ENCODE peak calls at places on chromosomes 2 and 18, in ten cellular contexts. J is endodermal cell, A is upper lobe of right lung, T is psoas muscle, Y is mammary epithelial cell, P is dorsolateral prefrontal cortex, X is A673, I is sigmoid colon, K is tibial artery, Z is lower lobe of right lung. B is an unnamed sample.
A peak's percentile ranks its signal among the peaks of the same experiment; 100 is the strongest.

GRCh38 chr18:67282796-67283195 is 233.7 kb downstream of the DSEL start:
- DNase-seq in A (no peak), T (no peak), P (no peak), K (no peak), Y (no peak), J (no peak), I (no peak), X (no peak), Z (no peak), B (no peak)

GRCh38 chr2:237222178-237222577 is 136.5 kb downstream of the COPS8 start:
- DNase-seq in X (peak; percentile 29), I (no peak), K (no peak), J (no peak), Y (no peak), T (peak; percentile 43), Z (no peak), A (no peak), P (no peak), B (peak; percentile 38)

GRCh38 chr2:18118703-18119102 is 240.2 kb downstream of the KCNS3 start:
- DNase-seq in J (no peak), X (no peak), A (no peak), Y (no peak), K (no peak), Z (no peak), I (no peak), P (no peak), T (no peak), B (no peak)

GRCh38 chr2:47225061-47225783 is 70.1 kb upstream of the STPG4 start:
- DNase-seq in X (no peak), Z (peak; percentile 60), Y (peak; percentile 35), A (no peak), T (peak; percentile 83), I (peak; percentile 76), P (no peak), K (peak; percentile 71), J (peak; percentile 75), B (peak; percentile 80)

GRCh38 chr2:134718956-134719814 is at the start of gene TMEM163:
- DNase-seq in J (peak; percentile 79), T (peak; percentile 17), P (peak; percentile 67), I (no peak), Z (peak; percentile 56), K (no peak), Y (no peak), A (peak; percentile 81), X (no peak), B (peak; percentile 21)

GRCh38 chr18:64115906-64116305 is 33.0 kb downstream of the LINC00305 start:
- DNase-seq in Y (no peak), K (no peak), X (peak; percentile 41), Z (no peak), A (no peak), I (no peak), J (no peak), P (no peak), T (no peak), B (no peak)

GRCh38 chr2:232541195-232541960 is 1.9 kb downstream of the CHRNG start:
- DNase-seq in I (peak; percentile 34), T (no peak), P (no peak), J (no peak), Y (no peak), Z (peak; percentile 39), X (no peak), K (no peak), A (peak; percentile 52), B (no peak)

GRCh38 chr2:65277791-65278449 is 50.3 kb downstream of the ACTR2 start:
- DNase-seq in K (no peak), P (no peak), I (no peak), Z (peak; percentile 62), A (peak; percentile 73), Y (no peak), T (no peak), X (no peak), J (no peak), B (no peak)

GRCh38 chr2:120972286-120972685 is 236.6 kb downstream of the GLI2 start:
- DNase-seq in A (no peak), K (no peak), Z (no peak), X (no peak), T (no peak), J (no peak), P (no peak), Y (no peak), I (no peak), B (no peak)

GRCh38 chr2:234771176-234771575 is 180.6 kb upstream of the SH3BP4 start:
- DNase-seq in Y (no peak), T (no peak), K (no peak), Z (no peak), I (no peak), J (no peak), P (no peak), X (no peak), A (no peak), B (no peak)

GRCh38 chr2:210961249-210961648 is 404.9 kb downstream of the CPS1 start:
- DNase-seq in P (no peak), T (no peak), K (no peak), J (no peak), Z (no peak), Y (peak; percentile 80), X (no peak), A (no peak), I (no peak), B (no peak)

GRCh38 chr2:241891315-241891987 is 21.9 kb downstream of the RTP5 start:
- DNase-seq in P (no peak), X (no peak), J (no peak), A (peak; percentile 6), I (no peak), K (no peak), T (no peak), Z (peak; percentile 29), Y (no peak), B (no peak)

GRCh38 chr2:48424866-48425265 is 105.1 kb upstream of the STON1 start:
- DNase-seq in Z (no peak), J (no peak), K (no peak), I (no peak), T (no peak), P (no peak), X (no peak), Y (no peak), A (no peak), B (no peak)

DNA sequence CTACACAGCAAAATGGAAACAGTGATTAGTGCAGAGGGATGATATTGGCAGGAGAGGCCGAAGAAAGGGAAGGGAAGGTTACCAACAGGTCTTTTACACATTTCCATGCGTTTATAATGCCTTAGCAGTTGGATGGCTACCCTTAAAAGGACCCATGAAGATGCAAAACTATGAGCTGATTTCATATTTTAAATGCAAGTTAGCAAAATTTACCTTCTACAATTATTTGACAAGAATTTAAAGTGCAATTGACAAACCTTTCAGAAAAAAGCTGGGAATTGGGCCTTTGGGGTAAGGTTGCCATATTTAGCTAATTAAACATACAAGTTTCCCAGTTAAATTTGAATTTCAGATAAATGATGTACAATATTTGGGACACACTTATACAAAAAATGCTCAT is 13.3 kb downstream of the DNER start:
- DNase-seq in T (no peak), K (no peak), I (no peak), J (no peak), X (no peak), P (no peak), Y (no peak), A (no peak), Z (no peak), B (no peak)
- TF ChIP-seq CTCF in T (no peak), K (no peak), I (no peak), J (no peak), X (no peak), P (no peak), Y (no peak), A (no peak), Z (no peak), B (no peak)

DNA sequence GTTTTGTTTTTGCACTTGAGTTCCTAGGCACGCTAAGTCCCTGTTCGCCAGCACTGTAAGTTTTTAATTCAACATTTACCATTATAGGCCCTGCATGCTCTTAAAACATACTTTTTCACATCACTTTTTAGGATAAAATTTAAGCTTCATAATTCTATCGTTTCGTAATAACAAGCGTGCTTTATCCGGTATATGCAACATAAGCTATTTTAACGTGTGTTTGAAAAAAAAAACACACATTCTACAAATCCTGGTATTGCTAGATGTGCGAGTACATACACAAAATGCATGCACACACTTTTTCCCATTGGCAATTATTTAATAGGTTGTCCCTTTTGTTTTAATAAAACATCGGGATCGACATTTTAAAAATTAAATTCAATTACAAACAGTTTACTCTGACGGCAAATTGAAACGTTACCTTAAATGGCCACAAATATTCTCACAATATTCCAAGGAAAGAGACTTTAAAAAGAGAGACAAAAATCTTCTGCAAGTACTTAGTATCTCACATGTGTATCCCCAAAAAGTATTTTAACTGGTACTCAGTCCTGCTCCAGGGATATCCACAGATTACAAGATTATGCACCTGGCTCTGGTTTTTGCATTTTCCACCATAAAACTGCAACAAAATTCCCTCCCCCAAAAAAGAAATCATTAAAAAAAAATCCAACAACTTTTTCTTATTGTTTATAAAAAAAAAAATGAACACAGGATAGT is 1.0 kb upstream of the TCF4 start:
- DNase-seq in X (peak; percentile 44), Z (no peak), K (no peak), Y (peak; percentile 10), J (no peak), T (no peak), P (no peak), A (no peak), I (no peak), B (no peak)
- H3K27ac ChIP-seq in X (peak overlapping the region; percentile 77), Z (peak overlapping the region; percentile 86), K (peak overlapping the region; percentile 80), Y (peak overlapping the region; percentile 52), J (peak overlapping the region; percentile 83), T (peak overlapping the region; percentile 86), P (peak overlapping the region; percentile 96), A (peak overlapping the region; percentile 69), I (peak overlapping the region; percentile 88), B (no peak overlapping the region)

GRCh38 chr2:44087714-44088092 is 81.0 kb upstream of the PPM1B start:
- DNase-seq in I (no peak), A (no peak), T (no peak), Y (no peak), Z (no peak), J (peak; percentile 63), P (no peak), K (no peak), X (no peak), B (no peak)
- H3K4me3 ChIP-seq in I (peak overlapping the region; percentile 44), A (peak overlapping the region; percentile 40), T (peak overlapping the region; percentile 57), Y (no peak overlapping the region), Z (peak overlapping the region; percentile 43), J (peak overlapping the region; percentile 75), P (peak overlapping the region; percentile 44), K (peak overlapping the region; percentile 53), X (peak overlapping the region; percentile 41), B (peak overlapping the region; percentile 33)

DNA sequence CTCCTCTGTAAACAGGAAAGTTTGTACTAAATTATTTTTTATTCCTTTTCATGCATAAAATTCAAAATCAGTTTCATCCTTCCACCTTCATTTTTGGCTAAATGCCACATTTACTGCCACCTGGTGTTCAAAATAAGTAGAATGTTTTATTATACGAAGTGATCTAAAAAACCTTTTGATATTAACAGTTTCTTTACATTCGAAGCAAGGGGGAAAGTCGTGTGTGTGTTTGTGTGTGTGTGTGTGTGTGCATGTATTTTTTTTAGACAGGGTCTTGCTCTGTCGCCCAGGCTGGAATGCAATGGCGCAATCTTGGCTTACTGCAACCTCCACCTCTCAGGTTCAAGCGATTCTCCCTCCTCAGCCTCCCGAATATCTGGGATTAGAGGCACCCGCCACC is 9.0 kb upstream of the SCN9A start:
- DNase-seq in P (no peak), J (no peak), Z (no peak), K (no peak), X (peak; percentile 46), I (no peak), A (no peak), T (no peak), Y (peak; percentile 11), B (no peak)
- TF ChIP-seq CTCF in P (peak; percentile 47), J (peak; percentile 73), Z (peak; percentile 41), K (peak; percentile 38), X (peak; percentile 64), I (peak; percentile 60), A (peak; percentile 42), T (peak; percentile 51), Y (peak; percentile 48), B (peak; percentile 6)